ENCODE peak calls at places on chromosomes 4 and X, in nine cellular contexts. H is heart right ventricle; X is fibroblast of lung; P is T-cell; Y is nephron progenitor cell; I is T-helper 2 cell; M is GM04504; T is stimulated activated CD8-positive, alpha-beta memory T cell treated with anti-CD3 and anti-CD28 coated beads, Interleukin-7, amount 100 ng/mL, for 1 hour; D is stimulated activated CD4-positive, alpha-beta T cell treated with anti-CD3 and anti-CD28 coated beads, Interleukin-2, amount 100 ng/mL, for 24 hours. U is an unnamed sample.

GRCh38 chrX:46573331-46573895 is at the start of gene CHST7:
- DNase-seq in H (peak; percentile 55), X (peak; percentile 67), P (peak; percentile 27), Y (peak; percentile 72), I (peak; percentile 78), M (no peak), T (peak; percentile 26), D (peak; percentile 65), U (peak; percentile 85)

GRCh38 chrX:115332832-115333231 is 43.3 kb downstream of the LUZP4 start:
- DNase-seq in H (no peak), X (peak; percentile 40), P (no peak), Y (no peak), I (no peak), M (no peak), T (no peak), D (no peak), U (no peak)

GRCh38 chr4:141891260-141892120 is 255.1 kb downstream of the IL15 start:
- DNase-seq in H (no peak), X (no peak), P (no peak), Y (no peak), I (no peak), M (no peak), T (no peak), D (no peak), U (no peak)

GRCh38 chrX:107448625-107449468 is 605 bp upstream of the FRMPD3 start:
- DNase-seq in H (no peak), X (no peak), P (no peak), Y (peak; percentile 50), I (no peak), M (no peak), T (no peak), D (peak; percentile 7), U (peak; percentile 44)

GRCh38 chr4:56264861-56265260 is 122.4 kb downstream of the AASDH start:
- DNase-seq in H (no peak), X (no peak), P (no peak), Y (no peak), I (no peak), M (no peak), T (no peak), D (no peak), U (no peak)

GRCh38 chr4:27024807-27025206 is 164.2 kb downstream of the STIM2 start:
- DNase-seq in H (no peak), X (no peak), P (no peak), Y (no peak), I (no peak), M (no peak), T (no peak), D (no peak), U (no peak)

GRCh38 chr4:3434891-3435683 is 6.7 kb upstream of the HGFAC start:
- DNase-seq in H (no peak), X (no peak), P (no peak), Y (no peak), I (no peak), M (no peak), T (no peak), D (no peak), U (no peak)

GRCh38 chr4:3322059-3322550 is 29.3 kb downstream of the RGS12 start:
- DNase-seq in H (no peak), X (peak; percentile 27), P (no peak), Y (no peak), I (no peak), M (no peak), T (no peak), D (no peak), U (no peak)

GRCh38 chr4:183136880-183137279 is 37.8 kb downstream of the WWC2 start:
- DNase-seq in H (no peak), X (no peak), P (no peak), Y (no peak), I (no peak), M (no peak), T (no peak), D (no peak), U (no peak)

GRCh38 chrX:46254623-46255022 is 290.6 kb downstream of the ZNF674 start:
- DNase-seq in H (no peak), X (no peak), P (no peak), Y (no peak), I (no peak), M (no peak), T (no peak), D (no peak), U (no peak)

GRCh38 chr4:158856852-158857251 is 88.0 kb downstream of the FNIP2 start:
- DNase-seq in H (no peak), X (peak; percentile 77), P (no peak), Y (no peak), I (peak; percentile 70), M (no peak), T (no peak), D (no peak), U (no peak)

GRCh38 chr4:26489101-26489669 is 1.1 kb downstream of the CCKAR start:
- DNase-seq in H (no peak), X (no peak), P (no peak), Y (no peak), I (no peak), M (no peak), T (no peak), D (no peak), U (no peak)

GRCh38 chrX:10549280-10549679 is 71.1 kb downstream of the MID1 start:
- DNase-seq in H (no peak), X (no peak), P (no peak), Y (no peak), I (no peak), M (peak; percentile 22), T (no peak), D (no peak), U (no peak)

GRCh38 chr4:83552924-83553323 is 17.0 kb downstream of the GPAT3 start:
- DNase-seq in H (no peak), X (peak; percentile 67), P (no peak), Y (no peak), I (peak; percentile 26), M (peak; percentile 72), T (no peak), D (no peak), U (no peak)

GRCh38 chr4:36243355-36244256 is 708 bp downstream of the ARAP2 start:
- DNase-seq in H (peak; percentile 63), X (peak; percentile 16), P (peak; percentile 28), Y (no peak), I (peak; percentile 56), M (no peak), T (peak; percentile 16), D (peak; percentile 63), U (peak; percentile 82)

GRCh38 chr4:112552668-112553067 is 36.7 kb upstream of the NEUROG2 start:
- DNase-seq in H (no peak), X (peak; percentile 61), P (no peak), Y (no peak), I (no peak), M (peak; percentile 50), T (no peak), D (no peak), U (no peak)

GRCh38 chr4:112145820-112146813 is 863 bp downstream of the FAM241A start:
- DNase-seq in H (peak; percentile 41), X (peak; percentile 47), P (peak; percentile 62), Y (peak; percentile 73), I (peak; percentile 69), M (peak; percentile 20), T (peak; percentile 25), D (peak; percentile 78), U (no peak)

GRCh38 chrX:84469226-84469625 is 33.0 kb downstream of the HDX start:
- DNase-seq in H (no peak), X (peak; percentile 43), P (no peak), Y (no peak), I (no peak), M (no peak), T (no peak), D (no peak), U (no peak)

U was measured in NCI-H526.